ENCODE peak calls at places on chromosomes 16 and 17, in six cellular contexts. S is breast epithelium, O is AG10803, B is OCI-LY7, T is fibroblast of pulmonary artery, N is fibroblast of lung. W is an unnamed sample.

GRCh38 chr17:38572665-38573365 is 32.9 kb downstream of the SRCIN1 start:
- DNase-seq in S (no peak), O (no peak), B (no peak), T (no peak), N (no peak), W (no peak)

GRCh38 chr16:57955572-57955971 is 15.4 kb downstream of the CNGB1 start:
- DNase-seq in S (peak; percentile 70), O (no peak), B (no peak), T (no peak), N (peak; percentile 8), W (no peak)

GRCh38 chr16:30024451-30024850 is 1.5 kb downstream of the C16orf92 start:
- DNase-seq in S (no peak), O (no peak), B (no peak), T (no peak), N (no peak), W (no peak)

GRCh38 chr17:44794699-44795413 is 35.2 kb downstream of the GJC1 start:
- DNase-seq in S (no peak), O (peak; percentile 89), B (no peak), T (peak; percentile 82), N (peak; percentile 96), W (no peak)

GRCh38 chr17:47891545-47892088 is 4.4 kb upstream of the SP2 start:
- DNase-seq in S (no peak), O (no peak), B (no peak), T (no peak), N (no peak), W (no peak)

GRCh38 chr17:37792787-37793186 is 47.9 kb upstream of the HNF1B start:
- DNase-seq in S (no peak), O (peak; percentile 75), B (no peak), T (peak; percentile 31), N (peak; percentile 76), W (no peak)

GRCh38 chr17:880074-880870 is 98.1 kb downstream of the MRM3 start:
- DNase-seq in S (no peak), O (no peak), B (no peak), T (peak; percentile 20), N (peak; percentile 54), W (peak; percentile 44)

GRCh38 chr17:78278139-78278741 is 46.8 kb downstream of the TMEM235 start:
- DNase-seq in S (no peak), O (no peak), B (peak; percentile 68), T (no peak), N (no peak), W (no peak)

GRCh38 chr16:2969545-2970521 is 685 bp downstream of the PAQR4 start:
- DNase-seq in S (no peak), O (peak; percentile 40), B (peak; percentile 87), T (peak; percentile 23), N (peak; percentile 41), W (peak; percentile 70)

GRCh38 chr17:76793775-76794174 is 55.9 kb downstream of the MFSD11 start:
- DNase-seq in S (no peak), O (peak; percentile 23), B (peak; percentile 77), T (peak; percentile 46), N (peak; percentile 12), W (peak; percentile 55)

GRCh38 chr16:17467923-17468540 is 2.7 kb downstream of the XYLT1 start:
- DNase-seq in S (peak; percentile 67), O (peak; percentile 76), B (peak; percentile 63), T (peak; percentile 59), N (peak; percentile 62), W (no peak)

GRCh38 chr17:32626371-32626770 is 139.6 kb downstream of the CDK5R1 start:
- DNase-seq in S (no peak), O (no peak), B (no peak), T (no peak), N (no peak), W (no peak)

GRCh38 chr17:80655588-80655987 is 111.0 kb downstream of the RPTOR start:
- DNase-seq in S (no peak), O (no peak), B (no peak), T (no peak), N (no peak), W (no peak)

GRCh38 chr16:19555938-19556778 is 655 bp downstream of the VPS35L start:
- DNase-seq in S (no peak), O (peak; percentile 23), B (peak; percentile 38), T (peak; percentile 42), N (peak; percentile 30), W (peak; percentile 82)

GRCh38 chr16:23317266-23317661 is 15.2 kb downstream of the SCNN1B start:
- DNase-seq in S (no peak), O (no peak), B (no peak), T (no peak), N (no peak), W (no peak)

GRCh38 chr17:47698749-47699535 is 5.0 kb downstream of the TBKBP1 start:
- DNase-seq in S (no peak), O (peak; percentile 37), B (peak; percentile 66), T (peak; percentile 57), N (no peak), W (no peak)

GRCh38 chr17:7048968-7049367 is 5.1 kb upstream of the SLC16A11 start:
- DNase-seq in S (no peak), O (no peak), B (no peak), T (no peak), N (no peak), W (no peak)

GRCh38 chr16:7246578-7246977 is 86.1 kb upstream of the RBFOX1 start:
- DNase-seq in S (no peak), O (no peak), B (no peak), T (no peak), N (no peak), W (peak; percentile 21)

GRCh38 chr16:57277586-57277985 is 6.9 kb downstream of the PLLP start:
- DNase-seq in S (no peak), O (peak; percentile 78), B (no peak), T (peak; percentile 45), N (peak; percentile 88), W (peak; percentile 93)

GRCh38 chr16:58409316-58409973 is 17.2 kb downstream of the GINS3 start:
- DNase-seq in S (no peak), O (peak; percentile 71), B (no peak), T (peak; percentile 63), N (peak; percentile 93), W (no peak)

GRCh38 chr17:17104494-17104893 is 62.2 kb downstream of the MPRIP start:
- DNase-seq in S (no peak), O (no peak), B (no peak), T (no peak), N (no peak), W (no peak)

GRCh38 chr17:14359251-14359939 is 58.5 kb downstream of the HS3ST3B1 start:
- DNase-seq in S (no peak), O (no peak), B (peak; percentile 93), T (no peak), N (no peak), W (no peak)

GRCh38 chr17:82236142-82236971 is 7.5 kb downstream of the SLC16A3 start:
- DNase-seq in S (no peak), O (no peak), B (peak; percentile 78), T (peak; percentile 54), N (peak; percentile 40), W (peak; percentile 32)

GRCh38 chr17:50839591-50840310 is 4.4 kb downstream of the WFIKKN2 start:
- DNase-seq in S (no peak), O (no peak), B (no peak), T (no peak), N (no peak), W (no peak)

GRCh38 chr16:73286643-73287267 is 238.8 kb upstream of the ZFHX3 start:
- DNase-seq in S (no peak), O (no peak), B (no peak), T (no peak), N (no peak), W (no peak)

GRCh38 chr17:32504166-32504990 is 17.6 kb downstream of the CDK5R1 start:
- DNase-seq in S (no peak), O (peak; percentile 51), B (no peak), T (no peak), N (peak; percentile 59), W (no peak)

GRCh38 chr17:8608001-8608400 is 22.5 kb downstream of the MYH10 start:
- DNase-seq in S (no peak), O (no peak), B (no peak), T (peak; percentile 33), N (peak; percentile 75), W (no peak)
- H3K4me3 ChIP-seq in S (no peak overlapping the region), O (no peak overlapping the region), B (no peak overlapping the region), T (no peak overlapping the region), N (no peak overlapping the region), W (no peak overlapping the region)

DNA sequence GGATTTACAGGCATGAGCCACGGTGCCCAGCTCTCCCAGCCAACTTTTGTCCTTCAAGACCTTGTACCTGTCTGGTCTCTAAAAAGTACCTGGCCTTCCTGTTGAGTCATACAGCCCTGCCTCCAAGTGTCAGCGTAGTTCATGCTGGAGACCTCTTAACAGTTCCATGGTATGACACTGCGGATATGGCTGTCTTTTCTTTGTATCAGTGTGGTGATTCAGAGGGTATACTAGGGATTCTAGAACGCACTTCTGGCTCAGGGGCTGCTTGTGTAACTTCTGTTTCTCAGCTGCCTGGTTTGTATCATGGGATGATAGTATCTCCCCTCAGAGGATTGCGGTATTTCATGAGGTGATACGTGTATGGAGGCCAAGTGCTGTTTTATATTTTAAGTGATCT is 2.0 kb upstream of the TMEM11 start:
- DNase-seq in S (no peak), O (no peak), B (no peak), T (peak; percentile 20), N (peak; percentile 67), W (no peak)
- H3K4me3 ChIP-seq in S (no peak overlapping the region), O (no peak overlapping the region), B (no peak overlapping the region), T (no peak overlapping the region), N (peak overlapping the region; percentile 10), W (no peak overlapping the region)

DNA sequence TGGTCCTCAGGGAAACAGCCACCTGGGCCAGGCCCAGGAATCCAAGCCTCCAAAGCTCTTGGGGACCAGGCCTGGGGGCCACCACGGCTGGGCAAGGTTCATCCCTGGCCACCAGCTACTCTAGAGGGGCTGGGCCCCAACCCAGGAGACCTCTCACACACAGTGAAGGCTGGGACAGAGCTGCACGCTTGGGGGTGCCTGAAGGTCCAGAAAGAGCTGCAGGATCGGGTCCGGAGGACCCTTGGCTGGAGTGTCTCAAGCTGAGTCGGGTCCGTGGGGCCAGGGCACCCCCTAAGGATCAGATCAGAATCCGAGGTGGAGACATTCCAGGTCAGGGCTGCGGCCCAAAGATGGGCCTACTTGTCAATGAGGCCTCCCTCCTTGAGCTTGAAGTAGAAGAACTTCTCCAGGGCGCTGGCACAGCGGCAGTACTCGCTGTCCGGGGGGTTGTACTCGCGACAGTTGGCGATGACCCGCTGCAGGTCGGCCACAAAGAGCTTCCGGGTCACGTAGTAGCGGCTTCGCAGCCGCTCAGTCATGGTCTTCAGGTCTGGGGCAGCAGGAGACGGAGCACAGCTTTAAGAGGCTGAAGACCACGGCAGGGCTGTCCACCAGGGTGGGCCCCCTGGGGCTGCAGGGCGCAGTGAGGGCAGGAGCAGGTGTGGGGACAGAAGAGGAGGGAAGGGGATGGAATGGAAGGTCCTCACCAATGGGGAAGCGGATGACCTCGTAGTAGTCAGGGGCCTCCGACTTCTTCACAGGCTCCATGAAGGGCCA is 967 bp upstream of the DHX58 start:
- DNase-seq in S (no peak), O (no peak), B (no peak), T (no peak), N (no peak), W (no peak)
- H3K4me3 ChIP-seq in S (peak overlapping the region; percentile 66), O (no peak overlapping the region), B (peak overlapping the region; percentile 63), T (no peak overlapping the region), N (no peak overlapping the region), W (no peak overlapping the region)

GRCh38 chr16:49521706-49522325 is 148.2 kb downstream of the C16orf78 start:
- DNase-seq in S (no peak), O (no peak), B (no peak), T (no peak), N (no peak), W (no peak)
- H3K4me3 ChIP-seq in S (no peak overlapping the region), O (no peak overlapping the region), B (no peak overlapping the region), T (no peak overlapping the region), N (no peak overlapping the region), W (no peak overlapping the region)